ENCODE peak calls at places on chromosomes 4 and X, in ten cellular contexts. H, P, M, F, L, D, J, S, W and V are unnamed samples.

GRCh38 chr4:83454626-83455025 is 997 bp downstream of the HELQ start:
- DNase-seq in H (peak; percentile 39), P (peak; percentile 20), M (no peak), F (no peak), L (peak; percentile 41), D (peak; percentile 21), J (no peak), S (no peak), W (no peak), V (no peak)

GRCh38 chrX:129925305-129926092 is 19.5 kb downstream of the UTP14A start:
- DNase-seq in H (peak; percentile 75), P (peak; percentile 85), M (peak; percentile 32), F (peak; percentile 49), L (peak; percentile 81), D (peak; percentile 81), J (no peak), S (peak; percentile 32), W (peak; percentile 25), V (peak; percentile 79)

GRCh38 chrX:42978655-42979379 is 200.9 kb upstream of the PPP1R2C start:
- DNase-seq in H (no peak), P (no peak), M (no peak), F (no peak), L (no peak), D (no peak), J (peak; percentile 46), S (no peak), W (no peak), V (no peak)

GRCh38 chr4:114857831-114858230 is 255.6 kb downstream of the NDST4 start:
- DNase-seq in H (no peak), P (no peak), M (no peak), F (no peak), L (no peak), D (no peak), J (no peak), S (no peak), W (no peak), V (no peak)

GRCh38 chr4:41339812-41340809 is 83.4 kb downstream of the UCHL1 start:
- DNase-seq in H (no peak), P (peak; percentile 87), M (no peak), F (no peak), L (no peak), D (peak; percentile 81), J (no peak), S (peak; percentile 68), W (no peak), V (peak; percentile 31)

GRCh38 chrX:1391370-1391706 is 575 bp downstream of the SLC25A6 start:
- DNase-seq in H (peak; percentile 87), P (no peak), M (no peak), F (no peak), L (no peak), D (no peak), J (no peak), S (no peak), W (no peak), V (peak; percentile 99)

GRCh38 chr4:86968477-86969015 is 33.7 kb downstream of the AFF1 start:
- DNase-seq in H (no peak), P (no peak), M (no peak), F (no peak), L (no peak), D (no peak), J (no peak), S (no peak), W (no peak), V (no peak)

GRCh38 chrX:121308276-121308805 is 260.9 kb downstream of the GLUD2 start:
- DNase-seq in H (peak; percentile 38), P (peak; percentile 84), M (peak; percentile 36), F (no peak), L (peak; percentile 66), D (peak; percentile 3), J (peak; percentile 61), S (peak; percentile 31), W (peak; percentile 36), V (peak; percentile 65)

GRCh38 chrX:153490217-153490616 is 4.6 kb upstream of the BGN start:
- DNase-seq in H (no peak), P (peak; percentile 28), M (no peak), F (no peak), L (no peak), D (no peak), J (no peak), S (no peak), W (no peak), V (no peak)

GRCh38 chr4:92368648-92369047 is 64.9 kb downstream of the GRID2 start:
- DNase-seq in H (no peak), P (no peak), M (no peak), F (no peak), L (no peak), D (no peak), J (no peak), S (no peak), W (no peak), V (no peak)

GRCh38 chrX:68694429-68695205 is 47.2 kb downstream of the STARD8 start:
- DNase-seq in H (peak; percentile 46), P (no peak), M (no peak), F (no peak), L (peak; percentile 36), D (no peak), J (no peak), S (no peak), W (no peak), V (peak; percentile 72)

GRCh38 chr4:8379281-8379680 is 61.2 kb downstream of the ACOX3 start:
- DNase-seq in H (no peak), P (no peak), M (no peak), F (no peak), L (no peak), D (no peak), J (no peak), S (no peak), W (no peak), V (peak; percentile 55)

GRCh38 chr4:117096886-117097285 is 11.5 kb upstream of the TRAM1L1 start:
- DNase-seq in H (no peak), P (no peak), M (no peak), F (no peak), L (no peak), D (no peak), J (no peak), S (no peak), W (no peak), V (no peak)

GRCh38 chr4:118076958-118077766 is 42.9 kb downstream of the NDST3 start:
- DNase-seq in H (peak; percentile 6), P (peak; percentile 46), M (no peak), F (no peak), L (peak; percentile 70), D (no peak), J (no peak), S (no peak), W (peak; percentile 7), V (peak; percentile 34)

GRCh38 chr4:64584981-64585557 is 175.8 kb upstream of the TECRL start:
- DNase-seq in H (peak; percentile 34), P (peak; percentile 0), M (no peak), F (no peak), L (peak; percentile 73), D (peak; percentile 24), J (no peak), S (peak; percentile 21), W (no peak), V (no peak)

GRCh38 chr4:19739101-19739651 is 512.5 kb upstream of the SLIT2 start:
- DNase-seq in H (no peak), P (peak; percentile 85), M (no peak), F (no peak), L (peak; percentile 5), D (no peak), J (peak; percentile 94), S (no peak), W (no peak), V (no peak)

GRCh38 chrX:135477576-135477975 is 42.9 kb upstream of the INTS6L start:
- DNase-seq in H (peak; percentile 64), P (peak; percentile 79), M (peak; percentile 6), F (peak; percentile 3), L (peak; percentile 66), D (peak; percentile 58), J (peak; percentile 18), S (peak; percentile 74), W (no peak), V (no peak)

GRCh38 chr4:142365386-142365785 is 480.7 kb downstream of the INPP4B start:
- DNase-seq in H (no peak), P (peak; percentile 54), M (no peak), F (no peak), L (no peak), D (no peak), J (peak; percentile 65), S (no peak), W (no peak), V (no peak)

GRCh38 chrX:135536883-135537282 is 16.4 kb downstream of the INTS6L start:
- DNase-seq in H (no peak), P (no peak), M (no peak), F (no peak), L (peak; percentile 5), D (no peak), J (no peak), S (no peak), W (no peak), V (no peak)

GRCh38 chr4:47145630-47146029 is 114.3 kb downstream of the GABRB1 start:
- DNase-seq in H (no peak), P (peak; percentile 82), M (no peak), F (no peak), L (peak; percentile 74), D (no peak), J (peak; percentile 9), S (no peak), W (peak; percentile 66), V (peak; percentile 25)

GRCh38 chr4:48718818-48719465 is 61.1 kb downstream of the FRYL start:
- DNase-seq in H (no peak), P (no peak), M (no peak), F (no peak), L (no peak), D (no peak), J (no peak), S (no peak), W (no peak), V (no peak)

GRCh38 chrX:117510453-117510852 is 606.2 kb downstream of the KLHL13 start:
- DNase-seq in H (no peak), P (no peak), M (no peak), F (no peak), L (peak; percentile 5), D (no peak), J (no peak), S (peak; percentile 46), W (no peak), V (no peak)

GRCh38 chrX:50432760-50433377 is 37.8 kb downstream of the DGKK start:
- DNase-seq in H (no peak), P (no peak), M (no peak), F (no peak), L (no peak), D (no peak), J (no peak), S (no peak), W (no peak), V (no peak)

GRCh38 chr4:167614866-167615265 is 380.6 kb upstream of the SPOCK3 start:
- DNase-seq in H (no peak), P (peak; percentile 10), M (no peak), F (no peak), L (no peak), D (no peak), J (no peak), S (no peak), W (no peak), V (no peak)

GRCh38 chr4:138910914-138911336 is 104.7 kb upstream of the NOCT start:
- DNase-seq in H (peak; percentile 92), P (peak; percentile 48), M (no peak), F (no peak), L (peak; percentile 51), D (peak; percentile 21), J (peak; percentile 76), S (peak; percentile 99), W (no peak), V (no peak)